ENCODE peak calls at places on chromosomes 16 and 17, in seven cellular contexts. R is prostate gland, T is SK-N-MC, S is fibroblast of mammary gland, Y is ELR, I is NCI-H187 treated with DMSO at 0.1 percent for 48 hours, X is sigmoid colon. P is an unnamed sample.

GRCh38 chr17:37585066-37585465 is 24.2 kb downstream of the SYNRG start:
- DNase-seq in X (no peak), S (no peak), R (no peak), I (no peak), Y (no peak), T (no peak), P (no peak)

GRCh38 chr17:77480509-77481215 is 339.9 kb downstream of the SEC14L1 start:
- DNase-seq in X (no peak), T (no peak), R (no peak), I (no peak), Y (no peak), S (no peak), P (no peak)

GRCh38 chr17:68955181-68955841 is at the start of gene ABCA8:
- DNase-seq in R (no peak), T (no peak), S (peak), X (no peak), Y (no peak), I (no peak), P (no peak)

GRCh38 chr17:78391843-78392242 is 13.4 kb downstream of the PGS1 start:
- DNase-seq in I (no peak), Y (peak), X (no peak), S (peak), T (no peak), R (no peak), P (peak)

GRCh38 chr16:79717324-79717848 is 116.8 kb upstream of the MAF start:
- DNase-seq in I (no peak), T (no peak), S (no peak), Y (no peak), X (no peak), R (no peak), P (no peak)

GRCh38 chr17:71441098-71441497 is 679.7 kb upstream of the SOX9 start:
- DNase-seq in T (no peak), Y (peak), X (no peak), I (no peak), S (peak), R (peak), P (peak)

GRCh38 chr17:73192894-73193701 is at the start of gene COG1:
- DNase-seq in X (peak), Y (peak), T (no peak), S (peak), R (peak), I (peak), P (peak)

GRCh38 chr17:64546716-64547115 is 39.9 kb downstream of the CEP95 start:
- DNase-seq in R (no peak), T (no peak), Y (no peak), X (no peak), S (no peak), I (no peak), P (no peak)

GRCh38 chr16:15881794-15882379 is 6.5 kb downstream of the CEP20 start:
- DNase-seq in R (no peak), X (no peak), I (no peak), S (no peak), Y (no peak), T (no peak), P (no peak)

GRCh38 chr17:32287804-32288511 is 22.3 kb downstream of the RHBDL3 start:
- DNase-seq in Y (no peak), R (no peak), X (no peak), I (no peak), T (no peak), S (no peak), P (no peak)

GRCh38 chr17:9226794-9227135 is 205.5 kb downstream of the NTN1 start:
- DNase-seq in S (no peak), I (no peak), Y (no peak), X (peak), T (no peak), R (no peak), P (no peak)

GRCh38 chr17:39229274-39229913 is 3.6 kb upstream of the STAC2 start:
- DNase-seq in T (no peak), Y (peak), I (no peak), R (no peak), X (no peak), S (peak), P (peak)

GRCh38 chr16:75024591-75024990 is 25.8 kb downstream of the ZNRF1 start:
- DNase-seq in R (no peak), T (no peak), S (no peak), X (no peak), Y (no peak), I (no peak), P (no peak)

GRCh38 chr16:27113341-27113841 is 46.7 kb downstream of the C16orf82 start:
- DNase-seq in S (no peak), T (no peak), X (no peak), Y (no peak), R (no peak), I (no peak), P (no peak)

GRCh38 chr16:54324716-54325115 is 38.1 kb upstream of the IRX3 start:
- DNase-seq in R (no peak), X (peak), I (no peak), Y (no peak), S (no peak), T (no peak), P (no peak)

GRCh38 chr17:40063034-40063765 is 435 bp downstream of the THRA start:
- DNase-seq in R (no peak), X (peak), S (no peak), I (no peak), T (no peak), Y (peak), P (no peak)

GRCh38 chr16:87062569-87063442 is 254.4 kb downstream of the C16orf95 start:
- DNase-seq in S (peak), X (peak), T (no peak), R (peak), I (no peak), Y (peak), P (peak)

GRCh38 chr17:28907709-28908475 is 5.0 kb upstream of the DHRS13 start:
- DNase-seq in Y (no peak), T (no peak), I (no peak), X (no peak), R (no peak), S (peak), P (peak)

GRCh38 chr16:64470916-64471315 is 650.9 kb downstream of the CDH11 start:
- DNase-seq in I (no peak), T (no peak), R (no peak), X (no peak), Y (no peak), S (no peak), P (no peak)

GRCh38 chr17:32960815-32961214 is 30.8 kb upstream of the SPACA3 start:
- DNase-seq in X (no peak), S (peak), R (no peak), T (no peak), I (no peak), Y (peak), P (peak)

GRCh38 chr17:9273334-9274118 is 252.2 kb downstream of the NTN1 start:
- DNase-seq in R (no peak), Y (no peak), S (peak), T (no peak), X (peak), I (no peak), P (no peak)

GRCh38 chr17:3857261-3858105 is 11.4 kb upstream of the NCBP3 start:
- DNase-seq in X (peak), R (no peak), T (no peak), S (no peak), I (no peak), Y (no peak), P (no peak)

GRCh38 chr16:88088161-88088581 is 136.9 kb downstream of the BANP start:
- DNase-seq in T (no peak), I (no peak), S (no peak), X (peak), Y (no peak), R (no peak), P (no peak)

GRCh38 chr17:12627776-12628491 is 37.8 kb upstream of the MYOCD start:
- DNase-seq in R (no peak), T (no peak), S (peak), X (no peak), I (no peak), Y (peak), P (peak)

GRCh38 chr16:86882586-86883280 is 304.4 kb downstream of the FOXL1 start:
- DNase-seq in X (peak), R (no peak), Y (peak), I (no peak), S (peak), T (no peak), P (peak)

GRCh38 chr17:19244796-19245195 is 7.6 kb downstream of the EPN2 start:
- DNase-seq in T (no peak), Y (no peak), S (no peak), R (no peak), X (peak), I (no peak), P (no peak)

GRCh38 chr17:49597928-49598655 is 22.4 kb downstream of the NXPH3 start:
- DNase-seq in I (no peak), X (no peak), Y (no peak), T (no peak), R (no peak), S (peak), P (no peak)

GRCh38 chr16:68750243-68750642 is 13.2 kb downstream of the CDH1 start:
- DNase-seq in R (no peak), Y (no peak), X (no peak), I (no peak), S (no peak), T (no peak), P (no peak)

GRCh38 chr17:45812102-45812501 is 28.0 kb downstream of the CRHR1 start:
- DNase-seq in Y (peak), S (peak), I (no peak), T (no peak), X (no peak), R (no peak), P (peak)

GRCh38 chr17:63919311-63919723 is 678 bp upstream of the GH1 start:
- DNase-seq in Y (peak), R (peak), X (peak), S (peak), I (no peak), T (peak), P (peak)

GRCh38 chr16:84286568-84287220 is 8.0 kb upstream of the WFDC1 start:
- DNase-seq in S (no peak), T (no peak), I (no peak), Y (no peak), X (peak), R (no peak), P (peak)

GRCh38 chr17:57487552-57487951 is 231.2 kb downstream of the MSI2 start:
- DNase-seq in S (no peak), I (no peak), Y (no peak), T (no peak), R (no peak), X (no peak), P (no peak)

GRCh38 chr17:55072910-55073309 is 104.3 kb downstream of the STXBP4 start:
- DNase-seq in R (no peak), T (no peak), X (no peak), I (no peak), Y (no peak), S (no peak), P (no peak)

GRCh38 chr17:66240630-66241029 is 11.4 kb upstream of the APOH start:
- DNase-seq in X (no peak), Y (peak), R (no peak), S (peak), I (no peak), T (no peak), P (peak)

GRCh38 chr16:70437017-70437581 is 1.8 kb downstream of the ST3GAL2 start:
- DNase-seq in S (peak), I (no peak), R (no peak), X (no peak), T (no peak), Y (peak), P (peak)

GRCh38 chr16:17511340-17511739 is 40.6 kb upstream of the XYLT1 start:
- DNase-seq in S (peak), Y (no peak), I (no peak), T (no peak), X (no peak), R (no peak), P (no peak)

GRCh38 chr17:51120357-51120738 is 320 bp downstream of the SPAG9 start:
- DNase-seq in Y (no peak), R (peak), S (no peak), I (no peak), T (no peak), X (peak), P (peak)

GRCh38 chr17:56636276-56636675 is 42.8 kb downstream of the NOG start:
- DNase-seq in T (no peak), R (no peak), X (no peak), S (no peak), Y (no peak), I (no peak), P (no peak)